ENCODE peak calls at places on chromosomes 16 and 17, in five cellular contexts. Y is gastrocnemius medialis; U is WERI-Rb-1; S is BJ; E is effector memory CD4-positive, alpha-beta T cell. R is an unnamed sample.

GRCh38 chr17:9987779-9988585 is 82.9 kb upstream of the RCVRN start:
- DNase-seq in E (no peak), U (peak), Y (no peak), S (no peak), R (no peak)

GRCh38 chr17:41496803-41497484 is 7.2 kb upstream of the KRT36 start:
- DNase-seq in Y (peak), U (peak), E (peak), S (peak), R (peak)

GRCh38 chr17:17666111-17666714 is 15.0 kb upstream of the RAI1 start:
- DNase-seq in S (peak), E (no peak), U (no peak), Y (no peak), R (no peak)

GRCh38 chr16:73047536-73048291 is at the start of gene ZFHX3:
- DNase-seq in Y (peak), S (no peak), U (peak), E (peak), R (no peak)

GRCh38 chr16:55370762-55371482 is 46.9 kb downstream of the IRX6 start:
- DNase-seq in E (no peak), Y (peak), S (no peak), U (peak), R (peak)

GRCh38 chr17:2214887-2215615 is 88.5 kb downstream of the SMG6 start:
- DNase-seq in S (peak), U (no peak), Y (peak), E (no peak), R (no peak)

GRCh38 chr16:23432176-23433128 is 20.5 kb downstream of the COG7 start:
- DNase-seq in Y (no peak), U (no peak), S (no peak), E (no peak), R (no peak)

GRCh38 chr17:55743103-55743679 is 7.7 kb upstream of the PCTP start:
- DNase-seq in S (no peak), Y (no peak), E (no peak), U (no peak), R (peak)

GRCh38 chr17:65514082-65514481 is 47.4 kb downstream of the AXIN2 start:
- DNase-seq in Y (no peak), E (no peak), U (no peak), S (no peak), R (no peak)

GRCh38 chr17:42321555-42321954 is 33.3 kb downstream of the STAT5A start:
- DNase-seq in Y (no peak), E (no peak), U (no peak), S (no peak), R (no peak)

GRCh38 chr17:49496183-49496865 is 1.2 kb downstream of the NGFR start:
- DNase-seq in U (peak), Y (peak), S (no peak), E (peak), R (no peak)
- H3K4me3 ChIP-seq in U (peak), Y (peak), S (no peak), E (peak), R (peak)

DNA sequence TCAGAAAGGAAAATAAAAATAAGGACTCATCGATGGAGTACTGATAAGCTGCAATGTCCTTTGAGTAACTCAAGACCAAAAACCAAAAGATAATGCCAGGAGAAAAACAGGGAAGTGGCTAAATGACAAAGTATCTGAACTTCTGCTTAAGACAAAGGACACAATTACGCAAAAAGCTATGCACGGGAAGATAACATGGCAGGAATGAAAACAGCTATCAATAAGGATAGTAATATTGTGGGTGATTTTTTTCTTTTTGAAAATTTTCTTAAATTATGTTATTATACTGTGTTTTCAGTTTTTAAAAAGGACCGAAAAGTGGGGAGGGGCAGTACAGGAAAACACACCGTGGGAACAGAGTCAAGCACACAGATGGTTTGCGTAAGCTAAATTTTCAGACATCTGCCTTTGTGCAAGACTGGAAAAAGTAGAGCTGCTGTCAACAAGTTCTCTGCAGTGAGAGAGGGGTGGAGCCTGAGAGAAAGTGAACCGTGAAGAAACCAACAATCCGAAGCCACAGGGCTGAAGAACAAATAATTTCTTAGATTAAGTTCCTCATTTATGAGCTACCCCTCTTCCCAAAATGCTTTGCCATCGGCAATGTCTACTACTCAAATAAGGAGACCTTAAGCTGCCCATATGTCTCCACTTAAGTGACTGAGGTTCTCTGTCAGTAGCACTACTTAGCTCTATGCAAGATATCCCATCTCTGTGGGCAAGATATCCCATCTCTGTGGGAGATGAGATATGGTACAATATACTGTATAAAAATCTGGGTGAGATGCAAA is 99.9 kb upstream of the CORO6 start:
- DNase-seq in Y (peak), S (peak), U (no peak), E (peak), R (no peak)
- H3K4me3 ChIP-seq in Y (peak), S (peak), U (no peak), E (no peak), R (no peak)

GRCh38 chr17:67349420-67349819 is 17.0 kb downstream of the PSMD12 start:
- DNase-seq in S (no peak), E (no peak), Y (no peak), U (no peak), R (no peak)

GRCh38 chr17:67358612-67359011 is 7.8 kb downstream of the PSMD12 start:
- DNase-seq in Y (no peak), U (no peak), S (no peak), E (no peak), R (no peak)

GRCh38 chr17:67353161-67353560 is 13.2 kb downstream of the PSMD12 start:
- DNase-seq in Y (no peak), U (no peak), S (no peak), E (no peak), R (no peak)

GRCh38 chr17:67353929-67354557 is 12.3 kb downstream of the PSMD12 start:
- DNase-seq in Y (no peak), S (no peak), U (no peak), E (no peak), R (no peak)
- H3K4me3 ChIP-seq in Y (no peak), S (no peak), U (no peak), E (no peak), R (no peak)

DNA sequence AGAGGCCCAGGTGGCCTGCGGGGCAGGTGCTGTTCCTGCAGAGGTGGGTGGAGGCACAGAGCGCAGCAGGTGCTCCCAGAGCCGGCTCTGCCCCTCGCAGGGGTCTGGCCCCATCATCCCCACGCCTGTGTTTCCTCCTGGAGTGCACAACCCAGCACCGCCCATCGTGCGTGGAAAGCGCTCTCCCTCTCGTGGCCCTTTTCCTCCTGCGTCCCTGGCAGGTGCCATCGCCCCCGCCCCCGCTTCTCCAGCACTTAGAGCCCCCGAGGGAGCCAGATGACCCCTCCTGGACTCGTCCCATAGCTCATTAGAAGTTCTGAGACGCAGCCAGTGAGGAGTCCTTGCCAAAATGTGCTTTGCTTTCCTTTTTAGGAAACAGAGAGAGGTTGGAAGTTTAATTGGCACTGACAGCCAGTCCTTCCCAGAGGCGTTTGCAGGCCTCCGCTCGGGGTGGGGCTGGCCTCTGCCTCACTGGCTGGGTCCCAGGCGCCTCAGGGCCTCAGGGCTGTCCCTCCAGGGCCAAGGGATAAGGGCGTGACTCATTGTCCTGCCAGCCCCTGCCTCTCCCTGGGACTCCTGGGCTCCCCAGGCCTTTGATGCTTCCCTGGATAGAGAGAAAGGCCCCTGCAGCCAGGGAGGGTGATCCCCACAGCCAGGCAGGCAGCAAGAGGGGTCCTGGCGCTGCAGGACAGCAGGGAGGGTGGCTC is 32.2 kb upstream of the CHMP6 start:
- DNase-seq in Y (peak), E (no peak), S (peak), U (no peak), R (no peak)
- H3K4me3 ChIP-seq in Y (no peak), E (no peak), S (no peak), U (no peak), R (no peak)

GRCh38 chr16:768428-768827 is 7.9 kb downstream of the MSLN start:
- DNase-seq in E (no peak), Y (no peak), U (no peak), S (no peak), R (no peak)
- H3K4me3 ChIP-seq in E (no peak), Y (no peak), U (no peak), S (no peak), R (no peak)

GRCh38 chr16:1659071-1659470 is 19.0 kb upstream of the JPT2 start:
- DNase-seq in Y (no peak), E (no peak), S (no peak), U (no peak), R (no peak)
- H3K4me3 ChIP-seq in Y (no peak), E (no peak), S (no peak), U (no peak), R (no peak)

GRCh38 chr17:73096866-73097265 is 4.4 kb upstream of the SLC39A11 start:
- DNase-seq in Y (no peak), E (no peak), U (no peak), S (no peak), R (no peak)
- H3K4me3 ChIP-seq in Y (no peak), E (no peak), U (no peak), S (no peak), R (no peak)

GRCh38 chr17:81939881-81940385 is 2.8 kb upstream of the PYCR1 start:
- DNase-seq in E (no peak), U (no peak), S (no peak), Y (no peak), R (no peak)

GRCh38 chr17:81942167-81942553 is 4.9 kb downstream of the MYADML2 start:
- DNase-seq in U (no peak), Y (no peak), E (no peak), S (no peak), R (no peak)

GRCh38 chr17:81941484-81942166 is 4.5 kb upstream of the PYCR1 start:
- DNase-seq in U (peak), Y (peak), S (no peak), E (no peak), R (no peak)

GRCh38 chr17:81940538-81941483 is 3.7 kb upstream of the PYCR1 start:
- DNase-seq in Y (no peak), U (peak), S (no peak), E (no peak), R (no peak)

DNA sequence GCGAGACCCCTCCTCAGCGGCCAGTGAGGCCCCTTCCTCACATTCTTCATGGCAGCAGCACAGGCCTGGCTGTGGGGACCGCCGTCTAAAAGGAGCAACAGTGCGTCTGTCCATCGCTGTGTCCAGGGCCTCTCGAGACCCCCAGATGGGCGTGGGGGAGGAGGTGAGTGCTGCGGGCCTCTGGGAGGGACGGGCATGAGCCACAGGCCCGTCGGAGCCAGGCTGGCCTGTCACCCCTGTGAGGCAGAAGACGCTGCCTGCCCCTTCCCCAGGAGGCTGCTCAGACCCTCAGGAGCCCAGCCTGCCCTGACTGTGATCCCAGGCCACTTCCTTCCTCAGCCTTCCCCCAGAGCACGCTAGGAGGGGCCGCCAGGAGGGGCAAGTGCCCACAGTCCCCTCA is 2.1 kb upstream of the PYCR1 start:
- DNase-seq in S (no peak), E (no peak), U (no peak), Y (no peak), R (no peak)
- H3K4me3 ChIP-seq in S (no peak), E (no peak), U (no peak), Y (peak), R (no peak)

DNA sequence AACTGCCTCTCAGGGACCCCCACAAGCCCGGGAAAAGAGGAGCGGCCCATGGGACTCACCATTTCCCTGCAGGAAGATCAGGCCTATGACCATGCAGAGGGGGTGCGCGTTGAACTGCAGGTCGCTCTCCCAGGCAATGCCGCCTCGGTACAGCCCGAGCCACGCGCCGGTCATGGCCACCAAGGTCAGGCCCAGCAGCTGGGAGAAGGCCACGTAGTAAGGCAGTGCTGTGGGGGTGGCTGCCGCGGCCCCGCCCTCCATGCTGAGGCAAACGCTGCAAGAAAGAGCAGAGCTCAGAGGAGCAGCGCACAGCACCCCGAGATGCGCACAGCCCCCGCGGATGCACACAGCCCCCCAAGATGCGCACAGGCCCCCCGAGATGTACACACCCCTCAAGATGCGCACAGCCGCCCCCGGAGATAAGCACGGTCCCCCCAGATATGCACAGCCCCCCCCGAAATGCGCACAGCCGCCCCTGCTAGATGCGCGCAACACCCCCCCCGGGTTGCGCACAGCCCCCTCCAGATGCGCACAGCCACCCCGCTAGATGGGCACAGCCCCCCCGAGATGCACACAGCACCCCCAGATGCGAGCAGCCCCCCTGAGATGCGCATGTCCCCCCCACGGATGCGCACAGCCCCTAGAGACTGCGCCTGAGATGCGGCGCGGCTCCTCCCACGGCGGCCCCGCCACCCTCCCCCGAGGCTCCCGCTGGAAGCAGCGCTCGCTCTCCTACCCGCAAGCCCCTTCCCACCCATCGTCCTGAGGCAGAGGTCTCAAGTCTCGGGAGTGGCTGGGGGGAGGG is 8.6 kb downstream of the CYB561 start:
- DNase-seq in E (no peak), S (no peak), U (no peak), Y (no peak), R (no peak)
- H3K4me3 ChIP-seq in E (no peak), S (no peak), U (no peak), Y (no peak), R (no peak)

DNA sequence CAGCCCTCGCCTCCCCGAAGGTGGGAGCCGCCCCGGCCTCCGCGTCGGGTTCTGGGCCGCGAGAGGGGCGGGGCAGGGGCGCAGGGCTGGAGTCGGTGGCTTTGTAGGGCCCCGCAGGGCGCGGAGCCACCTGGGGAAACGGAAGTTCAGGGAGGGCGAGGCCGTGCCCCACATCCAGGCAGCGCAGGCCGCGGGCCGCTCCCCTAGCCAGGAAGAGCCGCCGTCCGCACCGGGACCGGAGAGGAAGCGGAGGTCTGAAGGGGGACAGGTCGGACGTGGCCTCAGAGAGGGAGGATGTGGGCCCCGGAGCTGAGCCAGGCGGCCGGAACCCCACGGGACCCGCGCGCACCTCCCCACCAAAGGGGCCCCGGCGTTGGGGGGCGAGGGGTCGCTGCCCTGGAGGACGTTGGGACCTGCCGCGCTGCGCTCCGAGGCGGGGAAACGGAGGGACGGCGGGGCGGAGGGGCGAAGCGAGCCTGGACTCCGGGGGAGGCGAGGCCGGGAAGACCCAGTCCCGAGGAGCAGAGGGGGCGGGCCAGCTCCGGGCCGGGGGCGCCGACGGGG is 482 bp upstream of the SLC16A3 start:
- DNase-seq in U (no peak), Y (no peak), E (peak), S (no peak), R (no peak)
- H3K4me3 ChIP-seq in U (no peak), Y (peak), E (peak), S (peak), R (peak)

R was measured in kidney epithelial cell.